ENCODE peak calls at places on chromosomes 6 and 20, in six cellular contexts. G is cardiac muscle cell, Z is AG04450, I is GM06990, N is astrocyte of the spinal cord, H is lung. K is an unnamed sample.

GRCh38 chr20:62986257-62986807 is 20.4 kb downstream of the BHLHE23 start:
- DNase-seq in I (no peak), G (no peak), H (no peak), N (no peak), Z (no peak), K (no peak)

GRCh38 chr6:44567406-44567805 is 179.9 kb downstream of the CDC5L start:
- DNase-seq in G (no peak), N (no peak), H (no peak), Z (no peak), I (no peak), K (no peak)

GRCh38 chr6:132063738-132064137 is 112.6 kb upstream of the CCN2 start:
- DNase-seq in H (no peak), G (no peak), N (peak; percentile 88), I (no peak), Z (peak; percentile 47), K (no peak)

GRCh38 chr6:22804620-22805271 is 235.4 kb downstream of the HDGFL1 start:
- DNase-seq in G (no peak), H (no peak), Z (no peak), N (no peak), I (no peak), K (no peak)

GRCh38 chr20:32562495-32562911 is 22.6 kb downstream of the NOL4L start:
- DNase-seq in N (no peak), G (peak; percentile 53), H (no peak), I (no peak), Z (no peak), K (no peak)

GRCh38 chr6:117938324-117938995 is 31.4 kb downstream of the SLC35F1 start:
- DNase-seq in N (no peak), G (peak; percentile 37), H (no peak), Z (no peak), I (no peak), K (no peak)

GRCh38 chr6:75590370-75590769 is 11.3 kb upstream of the SENP6 start:
- DNase-seq in Z (no peak), H (no peak), G (no peak), N (no peak), I (no peak), K (no peak)

GRCh38 chr6:165662671-165663282 is at the start of gene PDE10A:
- DNase-seq in Z (no peak), I (no peak), H (no peak), N (peak; percentile 35), G (peak; percentile 72), K (no peak)

GRCh38 chr6:150620244-150620643 is 20.6 kb downstream of the PLEKHG1 start:
- DNase-seq in Z (no peak), N (no peak), G (no peak), I (no peak), H (no peak), K (no peak)

GRCh38 chr6:150620763-150621162 is 21.1 kb downstream of the PLEKHG1 start:
- DNase-seq in N (no peak), I (no peak), Z (no peak), H (no peak), G (no peak), K (no peak)

GRCh38 chr6:150624199-150624598 is 24.5 kb downstream of the PLEKHG1 start:
- DNase-seq in I (no peak), Z (no peak), N (no peak), G (no peak), H (no peak), K (no peak)

GRCh38 chr6:150622941-150623874 is 23.5 kb downstream of the PLEKHG1 start:
- DNase-seq in H (no peak), N (no peak), G (no peak), I (peak; percentile 82), Z (no peak), K (no peak)

GRCh38 chr6:150622476-150622875 is 22.8 kb downstream of the PLEKHG1 start:
- DNase-seq in G (no peak), H (no peak), N (no peak), Z (no peak), I (no peak), K (no peak)
- H3K4me3 ChIP-seq in G (no peak overlapping the region), H (no peak overlapping the region), N (no peak overlapping the region), Z (no peak overlapping the region), I (no peak overlapping the region), K (no peak overlapping the region)

DNA sequence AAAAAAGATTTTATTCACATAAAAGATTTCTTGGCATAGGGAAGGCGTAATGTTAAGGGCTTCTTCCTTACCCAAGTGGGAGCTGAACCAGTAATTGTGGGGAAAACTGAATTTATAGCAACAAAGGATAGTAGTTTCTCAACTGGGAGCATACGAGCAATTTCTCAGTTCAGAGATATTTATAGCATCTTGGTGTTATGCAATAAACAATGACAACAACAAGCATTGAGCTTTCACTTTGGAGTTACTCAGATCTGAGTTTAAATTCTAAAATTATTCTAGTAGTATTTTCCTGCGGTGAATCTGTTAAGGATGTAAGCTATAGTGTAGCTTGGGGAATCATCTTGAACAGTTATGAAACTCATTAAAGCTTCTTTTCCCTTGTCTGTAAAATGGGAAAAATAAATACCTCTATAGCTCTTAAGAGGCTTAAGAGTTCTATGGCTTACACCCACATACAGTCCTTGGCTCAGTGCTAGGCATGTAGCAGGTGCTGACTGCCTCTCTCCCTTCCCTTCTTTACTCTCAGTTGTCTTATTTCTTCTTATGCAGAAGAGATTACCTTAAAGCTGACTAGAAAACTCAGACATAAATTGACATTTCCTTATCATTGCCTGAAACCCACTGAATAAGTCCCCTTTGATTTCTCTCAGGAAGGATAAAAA is 58.8 kb downstream of the SAMD5 start:
- DNase-seq in N (no peak), Z (no peak), H (no peak), I (no peak), G (no peak), K (no peak)
- H3K4me3 ChIP-seq in N (no peak overlapping the region), Z (no peak overlapping the region), H (no peak overlapping the region), I (no peak overlapping the region), G (no peak overlapping the region), K (no peak overlapping the region)

GRCh38 chr6:21158149-21158548 is 435.4 kb upstream of the SOX4 start:
- DNase-seq in H (no peak), G (no peak), Z (no peak), N (no peak), I (no peak), K (no peak)
- H3K4me3 ChIP-seq in H (no peak overlapping the region), G (no peak overlapping the region), Z (no peak overlapping the region), N (no peak overlapping the region), I (no peak overlapping the region), K (no peak overlapping the region)

GRCh38 chr6:16985484-16986284 is 116.2 kb upstream of the STMND1 start:
- DNase-seq in I (no peak), N (peak; percentile 32), H (no peak), Z (peak; percentile 69), G (no peak), K (no peak)
- H3K4me3 ChIP-seq in I (no peak overlapping the region), N (no peak overlapping the region), H (no peak overlapping the region), Z (peak overlapping the region; percentile 44), G (no peak overlapping the region), K (no peak overlapping the region)

K was measured in breast epithelium.